ENCODE peak calls at places on chromosomes 13 and 19, in four cellular contexts. O is activated naive CD8-positive, alpha-beta T cell treated with anti-CD3 and anti-CD28 coated beads, Interleukin-2, amount 50 U/mL, for 24 hours; L is NCI-H1436; J is CD8-positive, alpha-beta T cell. B is an unnamed sample.

GRCh38 chr19:17496337-17496997 is 15.0 kb upstream of the PGLS start:
- DNase-seq in J (peak), L (peak), O (peak), B (no peak)

GRCh38 chr13:110913911-110914292 is 967 bp downstream of the ANKRD10 start:
- DNase-seq in J (no peak), L (no peak), O (no peak), B (no peak)

GRCh38 chr13:101779147-101779546 is 326.7 kb downstream of the ITGBL1 start:
- DNase-seq in O (no peak), J (no peak), L (no peak), B (no peak)

GRCh38 chr19:33815410-33816340 is 19.0 kb downstream of the KCTD15 start:
- DNase-seq in O (no peak), J (no peak), L (no peak), B (no peak)

GRCh38 chr19:41399525-41399924 is 1.9 kb downstream of the BCKDHA start:
- DNase-seq in L (no peak), O (no peak), J (no peak), B (no peak)

GRCh38 chr19:18388328-18389094 is 2.6 kb downstream of the GDF15 start:
- DNase-seq in L (peak), O (peak), J (peak), B (peak)

GRCh38 chr19:3710265-3710812 is 2.2 kb downstream of the TJP3 start:
- DNase-seq in L (peak), O (no peak), J (no peak), B (no peak)

GRCh38 chr13:20127563-20128458 is 33.0 kb downstream of the GJA3 start:
- DNase-seq in J (peak), L (no peak), O (peak), B (no peak)

GRCh38 chr13:80337706-80338105 is 3.2 kb downstream of the SPRY2 start:
- DNase-seq in O (no peak), J (no peak), L (no peak), B (no peak)

GRCh38 chr13:46052314-46053161 is at the start of gene ZC3H13:
- DNase-seq in J (peak), O (peak), L (peak), B (peak)

GRCh38 chr19:40803857-40804782 is 5.1 kb downstream of the EGLN2 start:
- DNase-seq in L (no peak), J (peak), O (peak), B (no peak)

GRCh38 chr13:59750860-59751259 is 412.9 kb downstream of the DIAPH3 start:
- DNase-seq in O (no peak), L (no peak), J (no peak), B (peak)

GRCh38 chr19:7267792-7268736 is 26.1 kb downstream of the INSR start:
- DNase-seq in J (no peak), O (no peak), L (no peak), B (no peak)

GRCh38 chr13:45872574-45872973 is 21.0 kb upstream of the SIAH3 start:
- DNase-seq in L (no peak), J (no peak), O (no peak), B (no peak)

GRCh38 chr19:14135985-14136508 is 342 bp downstream of the ASF1B start:
- DNase-seq in J (no peak), O (no peak), L (no peak), B (no peak)

GRCh38 chr13:38879278-38879677 is 111.4 kb downstream of the STOML3 start:
- DNase-seq in L (no peak), O (no peak), J (no peak), B (no peak)

GRCh38 chr19:46209051-46209450 is 20.5 kb upstream of the IGFL1 start:
- DNase-seq in L (no peak), O (no peak), J (no peak), B (no peak)

GRCh38 chr13:49093376-49093775 is 117.7 kb downstream of the FNDC3A start:
- DNase-seq in J (no peak), L (no peak), O (no peak), B (no peak)

GRCh38 chr19:2083174-2083854 is 12.8 kb downstream of the MOB3A start:
- DNase-seq in L (no peak), J (peak), O (peak), B (no peak)

GRCh38 chr13:99803141-99803540 is 168.4 kb downstream of the ZIC5 start:
- DNase-seq in L (no peak), J (no peak), O (no peak), B (no peak)

GRCh38 chr19:55088021-55088451 is 12.4 kb downstream of the EPS8L1 start:
- DNase-seq in O (no peak), J (no peak), L (no peak), B (no peak)

GRCh38 chr13:110882972-110883371 is 31.9 kb downstream of the ANKRD10 start:
- DNase-seq in L (no peak), J (no peak), O (no peak), B (no peak)

GRCh38 chr19:1811472-1811894 is 593 bp downstream of the ATP8B3 start:
- DNase-seq in O (peak), L (peak), J (peak), B (no peak)

GRCh38 chr13:112506046-112506445 is 81.9 kb downstream of the TUBGCP3 start:
- DNase-seq in J (no peak), L (no peak), O (no peak), B (no peak)

GRCh38 chr13:35727881-35728280 is 251.4 kb upstream of the MAB21L1 start:
- DNase-seq in L (no peak), O (no peak), J (no peak), B (no peak)

GRCh38 chr13:112457485-112457884 is 81.3 kb downstream of the SPACA7 start:
- DNase-seq in L (no peak), J (no peak), O (no peak), B (no peak)

GRCh38 chr13:104006625-104007061 is 940.4 kb upstream of the SLC10A2 start:
- DNase-seq in O (no peak), L (no peak), J (no peak), B (no peak)

GRCh38 chr19:1046836-1047695 is 7.2 kb downstream of the ABCA7 start:
- DNase-seq in O (no peak), L (no peak), J (no peak), B (no peak)

B was measured in NCI-H2227 treated with DMSO at 0.1 percent for 48 hours.